ENCODE peak calls at places on chromosomes 1 and 21, in seven cellular contexts. A is cardiac fibroblast, P is AG09309, O is erythroblast, N is transverse colon, T is SHP77, K is heart right ventricle. W is an unnamed sample.

GRCh38 chr1:109482796-109483638 is 688 bp upstream of the ATXN7L2 start:
- DNase-seq in A (no peak), P (no peak), O (no peak), N (no peak), T (peak), K (peak), W (no peak)

GRCh38 chr1:223702735-223703667 is 9.3 kb upstream of the CAPN2 start:
- DNase-seq in A (no peak), P (no peak), O (no peak), N (no peak), T (no peak), K (no peak), W (no peak)

GRCh38 chr1:73176902-73177301 is 894.6 kb upstream of the NEGR1 start:
- DNase-seq in A (no peak), P (no peak), O (no peak), N (no peak), T (no peak), K (no peak), W (no peak)

GRCh38 chr1:212070720-212071302 is 35.3 kb downstream of the DTL start:
- DNase-seq in A (peak), P (peak), O (peak), N (no peak), T (no peak), K (no peak), W (no peak)

GRCh38 chr1:42937141-42937696 is 21.4 kb downstream of the SLC2A1 start:
- DNase-seq in A (peak), P (no peak), O (peak), N (peak), T (no peak), K (no peak), W (no peak)

GRCh38 chr1:96361251-96361856 is 360.2 kb upstream of the PTBP2 start:
- DNase-seq in A (no peak), P (no peak), O (no peak), N (no peak), T (no peak), K (no peak), W (no peak)

GRCh38 chr1:14742181-14742980 is 143.9 kb downstream of the KAZN start:
- DNase-seq in A (peak), P (peak), O (no peak), N (no peak), T (no peak), K (no peak), W (no peak)

GRCh38 chr1:151540021-151540981 is at the start of gene TUFT1:
- DNase-seq in A (peak), P (no peak), O (peak), N (peak), T (peak), K (peak), W (peak)

GRCh38 chr1:183330335-183330734 is 87.8 kb downstream of the NMNAT2 start:
- DNase-seq in A (no peak), P (no peak), O (no peak), N (no peak), T (no peak), K (no peak), W (peak)

GRCh38 chr21:29096619-29097018 is 23.2 kb upstream of the CCT8 start:
- DNase-seq in A (no peak), P (no peak), O (no peak), N (no peak), T (no peak), K (no peak), W (no peak)

GRCh38 chr1:14735861-14736260 is 137.4 kb downstream of the KAZN start:
- DNase-seq in A (no peak), P (no peak), O (no peak), N (no peak), T (no peak), K (no peak), W (no peak)

GRCh38 chr1:53860967-53861411 is 22.9 kb upstream of the NDC1 start:
- DNase-seq in A (peak), P (peak), O (peak), N (peak), T (peak), K (peak), W (peak)

GRCh38 chr1:237685553-237685952 is 205.2 kb downstream of the ZP4 start:
- DNase-seq in A (no peak), P (no peak), O (no peak), N (no peak), T (no peak), K (no peak), W (no peak)

GRCh38 chr1:15932612-15933011 is 43.3 kb downstream of the ZBTB17 start:
- DNase-seq in A (no peak), P (no peak), O (no peak), N (no peak), T (no peak), K (no peak), W (no peak)

GRCh38 chr1:20142001-20142710 is 3.0 kb downstream of the PLA2G2F start:
- DNase-seq in A (no peak), P (no peak), O (no peak), N (no peak), T (no peak), K (no peak), W (no peak)

GRCh38 chr1:77951328-77951727 is 27.5 kb downstream of the FUBP1 start:
- DNase-seq in A (no peak), P (no peak), O (no peak), N (no peak), T (no peak), K (no peak), W (no peak)

GRCh38 chr1:36067871-36068270 is 16.0 kb upstream of the TEKT2 start:
- DNase-seq in A (no peak), P (no peak), O (no peak), N (no peak), T (no peak), K (no peak), W (no peak)

GRCh38 chr1:104028670-104029069 is 279.0 kb downstream of the AMY1C start:
- DNase-seq in A (no peak), P (no peak), O (no peak), N (no peak), T (no peak), K (no peak), W (no peak)

GRCh38 chr1:81780705-81781454 is 19.9 kb upstream of the ADGRL2 start:
- DNase-seq in A (no peak), P (no peak), O (no peak), N (no peak), T (no peak), K (no peak), W (no peak)

GRCh38 chr21:34775793-34776192 is 107.0 kb downstream of the CLIC6 start:
- DNase-seq in A (no peak), P (no peak), O (no peak), N (no peak), T (no peak), K (no peak), W (no peak)

GRCh38 chr1:25343872-25344271 is 5.7 kb downstream of the TMEM50A start:
- DNase-seq in A (peak), P (peak), O (no peak), N (no peak), T (no peak), K (no peak), W (no peak)

GRCh38 chr1:186154651-186155050 is 220.4 kb downstream of the TPR start:
- DNase-seq in A (no peak), P (no peak), O (no peak), N (no peak), T (no peak), K (no peak), W (no peak)

GRCh38 chr1:41533731-41534080 is 49.2 kb upstream of the EDN2 start:
- DNase-seq in A (no peak), P (no peak), O (no peak), N (no peak), T (no peak), K (no peak), W (no peak)

GRCh38 chr1:160653620-160654016 is 6.8 kb upstream of the SLAMF1 start:
- DNase-seq in A (no peak), P (no peak), O (no peak), N (no peak), T (no peak), K (no peak), W (no peak)

GRCh38 chr1:41387667-41388091 is 26.4 kb downstream of the FOXO6 start:
- DNase-seq in A (peak), P (peak), O (no peak), N (peak), T (peak), K (peak), W (peak)

GRCh38 chr1:211574705-211575104 is 4.3 kb downstream of the SLC30A1 start:
- DNase-seq in A (no peak), P (no peak), O (no peak), N (no peak), T (no peak), K (no peak), W (no peak)

GRCh38 chr1:99855914-99856450 is 5.8 kb downstream of the AGL start:
- DNase-seq in A (no peak), P (no peak), O (no peak), N (no peak), T (no peak), K (no peak), W (no peak)

GRCh38 chr1:221740941-221741363 is 937 bp downstream of the DUSP10 start:
- DNase-seq in A (no peak), P (no peak), O (peak), N (peak), T (no peak), K (no peak), W (peak)

GRCh38 chr1:1183221-1183747 is 9.6 kb downstream of the TTLL10 start:
- DNase-seq in A (no peak), P (no peak), O (no peak), N (no peak), T (no peak), K (no peak), W (no peak)

GRCh38 chr1:165508291-165508690 is 35.5 kb upstream of the LRRC52 start:
- DNase-seq in A (no peak), P (no peak), O (no peak), N (no peak), T (no peak), K (no peak), W (no peak)

GRCh38 chr1:158212315-158212714 is 31.6 kb downstream of the CD1D start:
- DNase-seq in A (no peak), P (no peak), O (no peak), N (no peak), T (no peak), K (no peak), W (no peak)

GRCh38 chr1:159900086-159900680 is at the start of gene CFAP45:
- DNase-seq in A (peak), P (no peak), O (peak), N (peak), T (no peak), K (peak), W (peak)

W was measured in thyroid gland.